ENCODE peak calls at places on chromosomes 7 and 10, in four cellular contexts. H, B, V and O are unnamed samples.

GRCh38 chr10:119562097-119562496 is 19.6 kb upstream of the RGS10 start:
- DNase-seq in H (no peak), B (no peak), V (no peak), O (no peak)

GRCh38 chr10:3886666-3887251 is 101.8 kb upstream of the KLF6 start:
- DNase-seq in H (no peak), B (peak), V (no peak), O (no peak)

GRCh38 chr7:74590814-74591213 is 66.7 kb upstream of the GTF2I start:
- DNase-seq in H (no peak), B (no peak), V (no peak), O (no peak)

GRCh38 chr10:10677479-10677878 is 340.2 kb upstream of the CELF2 start:
- DNase-seq in H (peak), B (peak), V (no peak), O (no peak)

GRCh38 chr10:9198611-9199010 is 1144.1 kb downstream of the GATA3 start:
- DNase-seq in H (no peak), B (no peak), V (no peak), O (no peak)

GRCh38 chr10:58239561-58240169 is 28.0 kb downstream of the IPMK start:
- DNase-seq in H (no peak), B (no peak), V (no peak), O (no peak)

GRCh38 chr10:118259288-118259906 is 82.7 kb downstream of the FAM204A start:
- DNase-seq in H (peak), B (no peak), V (no peak), O (no peak)

GRCh38 chr7:13851756-13852155 is 137.7 kb downstream of the ETV1 start:
- DNase-seq in H (no peak), B (no peak), V (no peak), O (no peak)

GRCh38 chr7:116532102-116532501 is 7.3 kb downstream of the CAV1 start:
- DNase-seq in H (no peak), B (no peak), V (no peak), O (no peak)

GRCh38 chr10:57102234-57102633 is 741.2 kb upstream of the ZWINT start:
- DNase-seq in H (no peak), B (no peak), V (no peak), O (no peak)

GRCh38 chr7:142516038-142516501 is 233.2 kb upstream of the PRSS1 start:
- DNase-seq in H (peak), B (no peak), V (no peak), O (no peak)

GRCh38 chr10:104641150-104642000 is at the start of gene SORCS3:
- DNase-seq in H (no peak), B (no peak), V (no peak), O (no peak)

GRCh38 chr10:58773942-58774341 is 261.3 kb downstream of the BICC1 start:
- DNase-seq in H (no peak), B (no peak), V (no peak), O (no peak)

GRCh38 chr10:24196426-24197039 is 12.4 kb upstream of the KIAA1217 start:
- DNase-seq in H (peak), B (peak), V (peak), O (peak)

GRCh38 chr7:29106128-29106988 is 40.0 kb downstream of the CPVL start:
- DNase-seq in H (peak), B (no peak), V (no peak), O (peak)

GRCh38 chr10:110735620-110736027 is 91.5 kb downstream of the RBM20 start:
- DNase-seq in H (no peak), B (no peak), V (no peak), O (no peak)

GRCh38 chr10:109678857-109679256 is 244.5 kb downstream of the XPNPEP1 start:
- DNase-seq in H (no peak), B (no peak), V (no peak), O (no peak)

GRCh38 chr7:985915-986741 is 3.1 kb downstream of the CYP2W1 start:
- DNase-seq in H (peak), B (no peak), V (no peak), O (no peak)

GRCh38 chr7:35036361-35037171 is 719 bp downstream of the DPY19L1 start:
- DNase-seq in H (peak), B (peak), V (peak), O (no peak)

GRCh38 chr10:95835149-95835860 is 72.5 kb upstream of the CC2D2B start:
- DNase-seq in H (no peak), B (no peak), V (no peak), O (no peak)

GRCh38 chr7:40604601-40605438 is 470.0 kb downstream of the SUGCT start:
- DNase-seq in H (peak), B (peak), V (peak), O (no peak)

GRCh38 chr7:146478975-146479492 is 362.4 kb downstream of the CNTNAP2 start:
- DNase-seq in H (no peak), B (no peak), V (no peak), O (no peak)

GRCh38 chr7:41967156-41967555 is 264.3 kb upstream of the INHBA start:
- DNase-seq in H (peak), B (no peak), V (no peak), O (no peak)

GRCh38 chr7:134782121-134782623 is 2.7 kb downstream of the CALD1 start:
- DNase-seq in H (no peak), B (no peak), V (no peak), O (no peak)

GRCh38 chr7:134513169-134513752 is 14.1 kb upstream of the AKR1B10 start:
- DNase-seq in H (peak), B (no peak), V (peak), O (no peak)

GRCh38 chr10:77027141-77027540 is 610.5 kb downstream of the KCNMA1 start:
- DNase-seq in H (no peak), B (no peak), V (no peak), O (no peak)

GRCh38 chr10:114220281-114220680 is 18.8 kb upstream of the VWA2 start:
- DNase-seq in H (no peak), B (no peak), V (no peak), O (no peak)

GRCh38 chr10:75223507-75223906 is 12.2 kb downstream of the COMTD1 start:
- DNase-seq in H (no peak), B (peak), V (no peak), O (no peak)

GRCh38 chr10:42476101-42476500 is 162.3 kb downstream of the ZNF33B start:
- DNase-seq in H (no peak), B (no peak), V (no peak), O (no peak)

GRCh38 chr7:155506854-155507337 is 39.5 kb downstream of the CNPY1 start:
- DNase-seq in H (peak), B (no peak), V (no peak), O (no peak)

GRCh38 chr7:114970732-114971131 is 48.8 kb downstream of the MDFIC start:
- DNase-seq in H (no peak), B (no peak), V (no peak), O (no peak)

GRCh38 chr7:56048245-56048644 is 3.0 kb downstream of the PSPH start:
- DNase-seq in H (no peak), B (no peak), V (no peak), O (no peak)

GRCh38 chr10:124663766-124664360 is 80.3 kb downstream of the FAM53B start:
- DNase-seq in H (no peak), B (no peak), V (no peak), O (no peak)

GRCh38 chr10:131806146-131806545 is 94.7 kb upstream of the PPP2R2D start:
- DNase-seq in H (no peak), B (no peak), V (no peak), O (no peak)

GRCh38 chr7:153381275-153382119 is 621.9 kb downstream of the ACTR3B start:
- DNase-seq in H (peak), B (no peak), V (no peak), O (no peak)

GRCh38 chr10:33484787-33485186 is 150.3 kb upstream of the NRP1 start:
- DNase-seq in H (no peak), B (no peak), V (no peak), O (no peak)

GRCh38 chr10:27661511-27662286 is 83.9 kb downstream of the MKX start:
- DNase-seq in H (peak), B (no peak), V (no peak), O (no peak)

GRCh38 chr10:46526682-46527038 is 29.8 kb downstream of the GPRIN2 start:
- DNase-seq in H (no peak), B (peak), V (no peak), O (no peak)

DNA sequence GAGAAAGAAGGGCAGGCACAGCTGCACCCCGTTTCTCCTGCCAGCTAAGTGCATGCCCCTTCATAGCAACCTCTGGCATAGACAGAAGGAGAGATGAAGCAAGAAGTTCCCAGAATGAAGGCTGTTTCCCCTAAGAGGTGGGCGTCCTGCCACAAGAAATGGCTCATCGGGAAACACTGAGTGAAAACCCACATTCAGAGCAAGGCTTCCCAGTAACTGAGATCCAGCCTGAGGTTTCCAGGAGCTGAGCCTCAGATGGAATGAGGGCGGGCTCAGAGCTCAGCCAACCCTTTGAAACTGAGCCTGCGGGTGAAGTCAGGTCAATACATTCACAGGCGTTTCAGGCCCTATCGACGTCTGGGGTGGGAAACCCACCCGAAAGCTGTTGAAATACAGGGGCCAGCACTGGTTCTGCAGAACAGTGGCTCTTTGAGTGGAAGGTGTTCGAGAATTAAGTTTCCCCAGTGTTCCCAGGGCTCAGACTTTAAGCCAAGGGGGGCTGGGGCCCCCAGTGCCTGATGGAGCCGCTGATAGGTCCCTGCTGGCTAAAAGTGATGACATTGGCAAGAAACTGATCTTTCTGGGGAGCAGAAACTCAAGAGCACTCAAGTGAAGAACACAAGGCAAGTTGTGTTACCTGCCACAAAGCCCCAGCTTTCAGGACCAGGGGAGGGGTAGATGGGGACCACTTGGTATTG is 510.2 kb downstream of the RPS24 start:
- DNase-seq in H (no peak), B (peak), V (no peak), O (peak)
- TF ChIP-seq POLR2A in H (no peak), B (no peak), V (no peak), O (no peak)

GRCh38 chr10:6729071-6729773 is 149.1 kb upstream of the PRKCQ start:
- DNase-seq in H (no peak), B (no peak), V (no peak), O (no peak)
- TF ChIP-seq POLR2A in H (no peak), B (no peak), V (no peak), O (no peak)

GRCh38 chr7:148699024-148699771 is 495 bp downstream of the CUL1 start:
- DNase-seq in H (peak), B (peak), V (peak), O (no peak)
- TF ChIP-seq POLR2A in H (peak), B (no peak), V (peak), O (no peak)

DNA sequence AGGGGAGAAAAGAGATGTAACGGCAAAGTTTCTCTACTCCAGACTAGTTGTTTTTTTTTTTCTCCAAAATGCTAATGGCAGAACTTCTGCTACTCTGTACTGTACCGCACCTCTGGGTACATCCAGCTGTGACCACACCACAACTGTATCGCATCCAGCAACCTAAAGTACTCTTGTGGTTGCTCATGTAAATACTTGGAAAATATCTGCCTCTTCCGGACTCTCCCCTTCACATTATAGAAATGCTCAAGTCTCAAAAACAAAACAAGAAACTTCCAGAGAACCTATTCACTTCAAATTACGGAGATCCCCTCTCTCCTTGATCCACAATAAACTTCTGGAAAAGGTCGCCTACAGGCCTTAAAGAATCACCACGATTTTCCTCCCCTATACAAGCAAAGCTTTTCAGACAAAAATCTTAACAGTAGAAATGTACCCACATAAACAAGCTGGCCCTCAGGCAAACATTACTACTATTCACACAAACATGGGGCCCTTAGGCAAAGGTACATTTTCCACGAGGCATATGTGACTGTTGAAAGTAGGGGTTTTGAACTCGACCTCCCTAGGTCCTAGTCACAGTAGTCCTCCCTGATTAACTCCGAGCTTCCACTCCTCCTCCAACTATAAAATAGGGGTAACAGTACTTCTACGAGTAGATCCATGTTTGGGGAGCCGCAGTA is 222.9 kb upstream of the MKLN1 start:
- DNase-seq in H (peak), B (no peak), V (no peak), O (no peak)
- TF ChIP-seq POLR2A in H (no peak), B (no peak), V (no peak), O (no peak)

GRCh38 chr10:43695321-43695720 is 46.6 kb upstream of the ZNF32 start:
- DNase-seq in H (no peak), B (no peak), V (no peak), O (no peak)

GRCh38 chr10:43695730-43696129 is 47.0 kb upstream of the ZNF32 start:
- DNase-seq in H (no peak), B (no peak), V (no peak), O (no peak)

GRCh38 chr10:43698156-43698555 is 49.5 kb upstream of the ZNF32 start:
- DNase-seq in H (no peak), B (no peak), V (no peak), O (no peak)

GRCh38 chr10:43694526-43694925 is 45.8 kb upstream of the ZNF32 start:
- DNase-seq in H (no peak), B (no peak), V (no peak), O (no peak)

DNA sequence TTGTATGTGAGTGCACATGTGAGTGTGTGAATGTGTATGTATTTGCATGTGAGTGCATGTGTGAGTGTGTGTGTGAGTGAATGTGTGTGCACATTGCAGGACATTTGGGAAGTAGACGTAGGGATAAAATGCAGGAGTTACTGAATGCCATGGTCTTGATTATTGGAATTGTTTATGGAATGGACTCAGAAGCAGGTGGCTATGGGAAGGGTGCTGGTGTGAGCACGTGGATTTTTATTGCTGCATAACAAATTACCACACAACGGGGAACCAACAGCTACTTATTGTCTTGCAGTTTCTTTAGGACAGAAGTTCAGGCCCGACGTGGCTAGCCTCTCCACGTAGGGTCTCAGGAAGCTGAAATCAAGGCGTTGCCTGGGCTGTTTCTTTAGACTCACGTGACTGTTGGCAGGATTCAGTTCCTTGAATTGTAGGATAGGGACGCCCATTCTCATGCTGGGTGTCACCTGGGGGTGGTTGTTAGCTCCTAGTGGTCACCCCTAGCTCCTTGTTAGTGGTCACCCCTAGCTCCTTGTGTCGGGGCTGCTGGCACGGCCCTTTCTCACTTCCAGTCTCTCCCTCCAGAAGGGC is 48.3 kb upstream of the ZNF32 start:
- DNase-seq in H (no peak), B (peak), V (no peak), O (no peak)
- TF ChIP-seq POLR2A in H (no peak), B (no peak), V (no peak), O (no peak)

DNA sequence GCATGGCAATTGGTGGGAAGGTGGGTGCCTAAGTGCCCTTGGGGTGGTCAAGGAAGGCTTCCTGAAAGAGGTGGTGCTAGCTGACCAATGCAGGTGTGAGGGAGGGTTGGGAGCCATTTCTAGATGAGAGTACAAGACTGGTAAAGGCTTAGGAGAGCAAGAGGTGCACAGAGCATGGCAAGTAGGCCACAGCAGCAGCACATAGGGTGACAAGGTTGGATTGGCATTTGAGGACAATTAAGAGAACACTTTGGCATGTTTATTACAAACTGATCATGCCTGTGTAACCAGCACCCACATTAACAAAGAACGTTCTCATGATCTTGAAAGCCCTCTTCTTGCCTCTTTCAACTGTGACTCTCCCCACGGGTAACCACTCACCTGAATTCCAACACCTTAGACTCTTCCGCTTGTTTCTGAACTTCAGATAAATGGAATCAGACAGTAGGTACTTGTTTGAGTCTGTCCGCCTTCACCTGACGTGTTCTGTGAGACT is 107.6 kb downstream of the MYL10 start:
- DNase-seq in H (no peak), B (no peak), V (no peak), O (no peak)
- TF ChIP-seq POLR2A in H (no peak), B (no peak), V (no peak), O (no peak)

GRCh38 chr10:79444243-79445119 is 943 bp downstream of the ZCCHC24 start:
- DNase-seq in H (peak), B (peak), V (peak), O (no peak)
- TF ChIP-seq POLR2A in H (no peak), B (peak), V (no peak), O (no peak)